ENCODE peak calls at places on chromosome 9, in six cellular contexts. K is HCT116, G is cardiac muscle cell, D is uterus, Z is lower lobe of right lung, I is fibroblast of pulmonary artery. T is an unnamed sample.

GRCh38 chr9:111944467-111944866 is 47.9 kb downstream of the UGCG start:
- DNase-seq in K (no peak), G (no peak), D (no peak), Z (no peak), I (peak; percentile 61), T (peak; percentile 76)

GRCh38 chr9:32399110-32399815 is 14.8 kb downstream of the ACO1 start:
- DNase-seq in K (no peak), G (no peak), D (no peak), Z (no peak), I (no peak), T (peak; percentile 26)

GRCh38 chr9:87039809-87040392 is 92.6 kb upstream of the GAS1 start:
- DNase-seq in K (no peak), G (no peak), D (no peak), Z (no peak), I (peak; percentile 58), T (peak; percentile 92)

GRCh38 chr9:69945671-69946141 is 97.9 kb upstream of the MAMDC2 start:
- DNase-seq in K (no peak), G (no peak), D (peak; percentile 51), Z (peak; percentile 54), I (peak; percentile 85), T (peak; percentile 80)

GRCh38 chr9:128771745-128772519 is at the start of gene ZER1:
- DNase-seq in K (peak; percentile 64), G (peak; percentile 96), D (peak; percentile 90), Z (peak; percentile 97), I (peak; percentile 89), T (peak; percentile 81)

GRCh38 chr9:19102181-19102630 is 498 bp downstream of the HAUS6 start:
- DNase-seq in K (no peak), G (peak; percentile 30), D (peak; percentile 40), Z (peak; percentile 59), I (no peak), T (no peak)

GRCh38 chr9:88024896-88025295 is 50.6 kb upstream of the CDK20 start:
- DNase-seq in K (no peak), G (no peak), D (no peak), Z (no peak), I (no peak), T (no peak)

GRCh38 chr9:34333836-34334235 is 4.5 kb downstream of the NUDT2 start:
- DNase-seq in K (no peak), G (no peak), D (no peak), Z (no peak), I (no peak), T (no peak)

GRCh38 chr9:128628471-128629048 is 28.1 kb downstream of the DYNC2I2 start:
- DNase-seq in K (no peak), G (no peak), D (peak; percentile 46), Z (peak; percentile 45), I (no peak), T (no peak)

GRCh38 chr9:121485618-121486531 is 13.8 kb downstream of the GGTA1 start:
- DNase-seq in K (no peak), G (no peak), D (no peak), Z (no peak), I (no peak), T (no peak)

GRCh38 chr9:6439051-6439703 is 26.2 kb downstream of the UHRF2 start:
- DNase-seq in K (no peak), G (no peak), D (no peak), Z (no peak), I (no peak), T (no peak)

GRCh38 chr9:78130004-78130403 is 98.4 kb upstream of the GNAQ start:
- DNase-seq in K (peak; percentile 56), G (peak; percentile 34), D (no peak), Z (peak; percentile 57), I (peak; percentile 63), T (peak; percentile 36)

GRCh38 chr9:441131-441530 is 226.5 kb downstream of the DOCK8 start:
- DNase-seq in K (no peak), G (no peak), D (no peak), Z (no peak), I (no peak), T (no peak)

GRCh38 chr9:36138496-36138895 is 2.0 kb downstream of the GLIPR2 start:
- DNase-seq in K (no peak), G (no peak), D (no peak), Z (no peak), I (no peak), T (no peak)

GRCh38 chr9:35691325-35691631 is 1.6 kb upstream of the TPM2 start:
- DNase-seq in K (no peak), G (no peak), D (no peak), Z (no peak), I (no peak), T (no peak)

GRCh38 chr9:97398999-97399758 is 12.7 kb upstream of the TDRD7 start:
- DNase-seq in K (peak; percentile 73), G (peak; percentile 83), D (peak; percentile 25), Z (peak; percentile 86), I (peak; percentile 78), T (peak; percentile 80)

GRCh38 chr9:128497824-128498610 is 6.5 kb upstream of the GLE1 start:
- DNase-seq in K (no peak), G (no peak), D (no peak), Z (no peak), I (no peak), T (no peak)

GRCh38 chr9:130348341-130348740 is 82.8 kb downstream of the HMCN2 start:
- DNase-seq in K (no peak), G (no peak), D (no peak), Z (no peak), I (no peak), T (no peak)

GRCh38 chr9:130461218-130461630 is 16.5 kb downstream of the ASS1 start:
- DNase-seq in K (no peak), G (peak; percentile 78), D (peak; percentile 60), Z (peak; percentile 67), I (peak; percentile 39), T (peak; percentile 23)

GRCh38 chr9:98565152-98566135 is 143.3 kb downstream of the GABBR2 start:
- DNase-seq in K (no peak), G (no peak), D (no peak), Z (no peak), I (no peak), T (no peak)

GRCh38 chr9:113622600-113623400 is 159.3 kb downstream of the RGS3 start:
- DNase-seq in K (peak; percentile 81), G (peak; percentile 55), D (no peak), Z (no peak), I (peak; percentile 79), T (peak; percentile 89)

GRCh38 chr9:123548749-123549545 is 192.9 kb downstream of the CRB2 start:
- DNase-seq in K (no peak), G (no peak), D (no peak), Z (no peak), I (peak; percentile 42), T (no peak)

GRCh38 chr9:7500521-7500920 is 299.1 kb downstream of the DMAC1 start:
- DNase-seq in K (no peak), G (no peak), D (no peak), Z (no peak), I (no peak), T (no peak)

DNA sequence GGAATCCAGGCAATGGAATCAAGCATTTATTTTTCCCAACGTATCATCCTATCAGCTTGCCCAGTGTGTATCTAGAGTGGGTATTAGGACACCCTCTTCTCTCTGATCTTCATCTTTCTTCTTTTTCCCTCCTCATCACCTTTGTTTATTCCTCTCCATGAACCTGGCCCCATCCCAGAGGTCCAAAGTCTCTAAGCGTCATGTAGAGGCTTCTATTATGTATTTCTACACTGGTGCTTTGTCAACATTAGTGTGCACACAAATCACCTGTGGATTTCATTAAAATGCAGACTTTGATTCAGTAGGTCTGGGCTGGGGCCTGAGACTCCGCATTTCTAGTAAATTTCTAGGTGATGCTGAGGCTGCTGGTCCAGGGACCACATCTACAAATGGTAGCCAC is 19.8 kb upstream of the PIP5K1B start:
- DNase-seq in K (no peak), G (no peak), D (no peak), Z (no peak), I (no peak), T (no peak)
- H3K4me3 ChIP-seq in K (no peak overlapping the region), G (no peak overlapping the region), D (no peak overlapping the region), Z (no peak overlapping the region), I (no peak overlapping the region), T (no peak overlapping the region)

GRCh38 chr9:133943781-133944745 is 48.1 kb downstream of the VAV2 start:
- DNase-seq in K (no peak), G (no peak), D (no peak), Z (peak; percentile 36), I (no peak), T (no peak)

GRCh38 chr9:133945314-133945975 is 46.7 kb downstream of the VAV2 start:
- DNase-seq in K (no peak), G (no peak), D (no peak), Z (peak; percentile 46), I (no peak), T (no peak)

GRCh38 chr9:133943036-133943780 is 48.9 kb downstream of the VAV2 start:
- DNase-seq in K (no peak), G (no peak), D (no peak), Z (peak; percentile 16), I (no peak), T (no peak)

GRCh38 chr9:133945977-133946753 is 46.0 kb downstream of the VAV2 start:
- DNase-seq in K (no peak), G (no peak), D (no peak), Z (peak; percentile 37), I (no peak), T (no peak)

DNA sequence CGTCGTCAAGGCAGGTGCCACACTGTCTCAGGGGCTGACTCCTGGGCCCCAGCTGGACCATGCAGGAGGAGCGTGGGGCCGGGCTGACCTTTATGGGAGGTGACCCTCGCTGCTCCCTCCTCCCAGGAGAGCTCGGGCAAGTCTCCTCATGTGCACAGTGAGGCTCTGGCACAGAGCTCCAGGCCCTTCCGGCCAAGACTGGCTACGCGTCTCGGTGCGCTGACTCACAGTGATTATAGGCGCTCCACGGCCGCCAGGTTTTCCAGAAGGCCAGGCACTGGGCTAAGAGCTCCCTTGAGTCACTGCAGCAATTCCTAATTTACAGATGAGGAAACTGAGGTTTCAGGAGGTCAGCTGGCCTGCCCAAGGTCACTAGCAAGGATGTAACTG is 47.4 kb downstream of the VAV2 start:
- DNase-seq in K (no peak), G (no peak), D (no peak), Z (peak; percentile 40), I (peak; percentile 83), T (peak; percentile 80)
- TF ChIP-seq CTCF in K (no peak), G (no peak), D (no peak), Z (no peak), I (no peak), T (no peak)

DNA sequence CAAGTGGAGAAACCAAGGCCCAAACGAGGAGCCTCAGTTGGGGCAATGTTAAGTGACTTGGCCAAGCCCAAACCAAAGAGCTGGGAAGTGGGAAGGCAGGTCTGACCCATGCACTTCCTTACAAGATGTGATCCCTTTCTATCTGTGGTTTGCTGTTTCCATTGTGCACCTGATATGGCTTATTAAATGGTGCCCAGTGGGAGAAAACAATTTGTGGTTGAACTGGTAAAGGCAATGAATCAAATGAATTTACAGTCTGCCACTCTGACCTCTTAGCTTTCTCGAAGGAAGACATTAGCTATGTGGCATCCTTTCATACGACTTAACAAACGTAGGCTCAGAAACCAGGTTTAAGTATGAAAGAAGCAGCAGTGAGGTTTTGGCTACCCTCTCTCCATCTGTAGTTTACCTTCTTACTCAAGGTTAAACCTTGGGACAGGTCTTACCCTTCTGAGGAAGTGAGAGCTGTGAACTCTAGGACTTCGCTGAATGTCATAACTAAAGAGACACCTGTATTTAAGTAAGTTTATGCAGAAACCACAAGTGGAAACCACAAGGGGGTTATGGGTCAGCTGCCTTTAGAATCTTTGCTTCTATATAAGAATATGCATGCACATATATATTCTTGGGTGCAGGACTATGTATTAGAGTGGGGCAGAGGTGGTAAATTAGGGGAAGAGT is 100.5 kb upstream of the SPATA31D4 start:
- DNase-seq in K (no peak), G (no peak), D (no peak), Z (no peak), I (no peak), T (no peak)
- H3K4me3 ChIP-seq in K (no peak overlapping the region), G (no peak overlapping the region), D (no peak overlapping the region), Z (no peak overlapping the region), I (no peak overlapping the region), T (no peak overlapping the region)

GRCh38 chr9:114914139-114914538 is 16.3 kb downstream of the TNFSF8 start:
- DNase-seq in K (no peak), G (peak; percentile 20), D (no peak), Z (no peak), I (no peak), T (peak; percentile 20)
- TF ChIP-seq CTCF in K (peak; percentile 59), G (peak; percentile 46), D (no peak), Z (no peak), I (peak; percentile 47), T (peak; percentile 34)

T was measured in fibroblast of mammary gland.